ENCODE peak calls at places on chromosomes 4 and X, in seven cellular contexts. One of them, this sample, is unnamed.

GRCh38 chrX:33195698-33196097 is 15.7 kb downstream of the DMD start:
- DNase-seq in small intestine: no peak
- DNase-seq in adrenal gland: no peak
- DNase-seq in right atrium auricular region: no peak
- DNase-seq in transverse colon: no peak
- DNase-seq in OCI-LY7: no peak
- DNase-seq in CD8-positive, alpha-beta memory T cell: no peak
- DNase-seq in this sample: no peak

GRCh38 chr4:2954358-2955185 is 8.6 kb downstream of the NOP14 start:
- DNase-seq in small intestine: no peak
- DNase-seq in adrenal gland: peak; percentile 41
- DNase-seq in right atrium auricular region: no peak
- DNase-seq in transverse colon: no peak
- DNase-seq in OCI-LY7: peak; percentile 53
- DNase-seq in CD8-positive, alpha-beta memory T cell: no peak
- DNase-seq in this sample: peak; percentile 24

GRCh38 chrX:28099166-28099565 is 117.9 kb upstream of the DCAF8L1 start:
- DNase-seq in small intestine: no peak
- DNase-seq in adrenal gland: no peak
- DNase-seq in right atrium auricular region: no peak
- DNase-seq in transverse colon: no peak
- DNase-seq in OCI-LY7: no peak
- DNase-seq in CD8-positive, alpha-beta memory T cell: no peak
- DNase-seq in this sample: no peak

GRCh38 chr4:36064147-36064546 is 180.2 kb downstream of the ARAP2 start:
- DNase-seq in small intestine: peak; percentile 30
- DNase-seq in adrenal gland: no peak
- DNase-seq in right atrium auricular region: no peak
- DNase-seq in transverse colon: no peak
- DNase-seq in OCI-LY7: no peak
- DNase-seq in CD8-positive, alpha-beta memory T cell: no peak
- DNase-seq in this sample: no peak

GRCh38 chr4:152028131-152028530 is 267.3 kb upstream of the GATB start:
- DNase-seq in small intestine: no peak
- DNase-seq in adrenal gland: no peak
- DNase-seq in right atrium auricular region: no peak
- DNase-seq in transverse colon: no peak
- DNase-seq in OCI-LY7: no peak
- DNase-seq in CD8-positive, alpha-beta memory T cell: no peak
- DNase-seq in this sample: no peak

GRCh38 chrX:19760345-19760744 is 127.1 kb downstream of the SH3KBP1 start:
- DNase-seq in small intestine: no peak
- DNase-seq in adrenal gland: no peak
- DNase-seq in right atrium auricular region: no peak
- DNase-seq in transverse colon: no peak
- DNase-seq in OCI-LY7: no peak
- DNase-seq in CD8-positive, alpha-beta memory T cell: no peak
- DNase-seq in this sample: no peak

GRCh38 chr4:105122334-105122733 is 24.3 kb upstream of the TET2 start:
- DNase-seq in small intestine: no peak
- DNase-seq in adrenal gland: no peak
- DNase-seq in right atrium auricular region: no peak
- DNase-seq in transverse colon: no peak
- DNase-seq in OCI-LY7: no peak
- DNase-seq in CD8-positive, alpha-beta memory T cell: no peak
- DNase-seq in this sample: no peak

GRCh38 chr4:64144994-64145393 is 264.3 kb downstream of the TECRL start:
- DNase-seq in small intestine: peak; percentile 25
- DNase-seq in adrenal gland: no peak
- DNase-seq in right atrium auricular region: no peak
- DNase-seq in transverse colon: no peak
- DNase-seq in OCI-LY7: no peak
- DNase-seq in CD8-positive, alpha-beta memory T cell: no peak
- DNase-seq in this sample: no peak

GRCh38 chr4:86640469-86640868 is 46.4 kb downstream of the PTPN13 start:
- DNase-seq in small intestine: no peak
- DNase-seq in adrenal gland: no peak
- DNase-seq in right atrium auricular region: no peak
- DNase-seq in transverse colon: no peak
- DNase-seq in OCI-LY7: no peak
- DNase-seq in CD8-positive, alpha-beta memory T cell: no peak
- DNase-seq in this sample: no peak

GRCh38 chr4:74474345-74475099 is 29.6 kb downstream of the AREG start:
- DNase-seq in small intestine: peak; percentile 74
- DNase-seq in adrenal gland: no peak
- DNase-seq in right atrium auricular region: no peak
- DNase-seq in transverse colon: no peak
- DNase-seq in OCI-LY7: no peak
- DNase-seq in CD8-positive, alpha-beta memory T cell: no peak
- DNase-seq in this sample: peak; percentile 22

GRCh38 chr4:11618666-11619282 is 190.1 kb upstream of the HS3ST1 start:
- DNase-seq in small intestine: peak; percentile 92
- DNase-seq in adrenal gland: no peak
- DNase-seq in right atrium auricular region: no peak
- DNase-seq in transverse colon: no peak
- DNase-seq in OCI-LY7: no peak
- DNase-seq in CD8-positive, alpha-beta memory T cell: no peak
- DNase-seq in this sample: no peak

GRCh38 chr4:173404296-173404865 is 5.5 kb upstream of the SCRG1 start:
- DNase-seq in small intestine: peak; percentile 93
- DNase-seq in adrenal gland: no peak
- DNase-seq in right atrium auricular region: no peak
- DNase-seq in transverse colon: no peak
- DNase-seq in OCI-LY7: no peak
- DNase-seq in CD8-positive, alpha-beta memory T cell: no peak
- DNase-seq in this sample: no peak

GRCh38 chr4:76782837-76783236 is 115.1 kb downstream of the SOWAHB start:
- DNase-seq in small intestine: no peak
- DNase-seq in adrenal gland: no peak
- DNase-seq in right atrium auricular region: no peak
- DNase-seq in transverse colon: no peak
- DNase-seq in OCI-LY7: no peak
- DNase-seq in CD8-positive, alpha-beta memory T cell: no peak
- DNase-seq in this sample: no peak

GRCh38 chr4:102625232-102625930 is 124.2 kb downstream of the NFKB1 start:
- DNase-seq in small intestine: peak; percentile 80
- DNase-seq in adrenal gland: no peak
- DNase-seq in right atrium auricular region: no peak
- DNase-seq in transverse colon: peak; percentile 42
- DNase-seq in OCI-LY7: peak; percentile 61
- DNase-seq in CD8-positive, alpha-beta memory T cell: peak; percentile 44
- DNase-seq in this sample: no peak

GRCh38 chr4:55004831-55005230 is 120.6 kb downstream of the KDR start:
- DNase-seq in small intestine: no peak
- DNase-seq in adrenal gland: no peak
- DNase-seq in right atrium auricular region: no peak
- DNase-seq in transverse colon: no peak
- DNase-seq in OCI-LY7: no peak
- DNase-seq in CD8-positive, alpha-beta memory T cell: no peak
- DNase-seq in this sample: no peak

GRCh38 chr4:151563194-151563593 is 154.2 kb downstream of the FHIP1A start:
- DNase-seq in small intestine: peak; percentile 72
- DNase-seq in adrenal gland: no peak
- DNase-seq in right atrium auricular region: no peak
- DNase-seq in transverse colon: no peak
- DNase-seq in OCI-LY7: no peak
- DNase-seq in CD8-positive, alpha-beta memory T cell: no peak
- DNase-seq in this sample: peak; percentile 65

GRCh38 chr4:78517050-78517652 is 34.4 kb upstream of the ANXA3 start:
- DNase-seq in small intestine: peak; percentile 31
- DNase-seq in adrenal gland: no peak
- DNase-seq in right atrium auricular region: no peak
- DNase-seq in transverse colon: no peak
- DNase-seq in OCI-LY7: peak; percentile 27
- DNase-seq in CD8-positive, alpha-beta memory T cell: no peak
- DNase-seq in this sample: no peak

GRCh38 chr4:23135792-23136645 is 443.3 kb downstream of the GBA3 start:
- DNase-seq in small intestine: peak; percentile 29
- DNase-seq in adrenal gland: no peak
- DNase-seq in right atrium auricular region: no peak
- DNase-seq in transverse colon: no peak
- DNase-seq in OCI-LY7: peak; percentile 63
- DNase-seq in CD8-positive, alpha-beta memory T cell: no peak
- DNase-seq in this sample: peak; percentile 24

GRCh38 chr4:73308286-73308685 is 49.7 kb upstream of the ANKRD17 start:
- DNase-seq in small intestine: peak; percentile 6
- DNase-seq in adrenal gland: no peak
- DNase-seq in right atrium auricular region: no peak
- DNase-seq in transverse colon: no peak
- DNase-seq in OCI-LY7: peak; percentile 34
- DNase-seq in CD8-positive, alpha-beta memory T cell: no peak
- DNase-seq in this sample: no peak

GRCh38 chrX:50327235-50327634 is 122.7 kb downstream of the CCNB3 start:
- DNase-seq in small intestine: no peak
- DNase-seq in adrenal gland: no peak
- DNase-seq in right atrium auricular region: no peak
- DNase-seq in transverse colon: no peak
- DNase-seq in OCI-LY7: no peak
- DNase-seq in CD8-positive, alpha-beta memory T cell: no peak
- DNase-seq in this sample: no peak

GRCh38 chr4:78989697-78990270 is 50.5 kb upstream of the PAQR3 start:
- DNase-seq in small intestine: no peak
- DNase-seq in adrenal gland: no peak
- DNase-seq in right atrium auricular region: no peak
- DNase-seq in transverse colon: no peak
- DNase-seq in OCI-LY7: no peak
- DNase-seq in CD8-positive, alpha-beta memory T cell: no peak
- DNase-seq in this sample: no peak

GRCh38 chr4:149371021-149371420 is 444.6 kb downstream of the IQCM start:
- DNase-seq in small intestine: peak; percentile 36
- DNase-seq in adrenal gland: peak; percentile 59
- DNase-seq in right atrium auricular region: no peak
- DNase-seq in transverse colon: peak; percentile 10
- DNase-seq in OCI-LY7: peak; percentile 45
- DNase-seq in CD8-positive, alpha-beta memory T cell: no peak
- DNase-seq in this sample: peak; percentile 21

GRCh38 chr4:126701756-126702155 is 931.0 kb upstream of the INTU start:
- DNase-seq in small intestine: no peak
- DNase-seq in adrenal gland: no peak
- DNase-seq in right atrium auricular region: no peak
- DNase-seq in transverse colon: no peak
- DNase-seq in OCI-LY7: no peak
- DNase-seq in CD8-positive, alpha-beta memory T cell: no peak
- DNase-seq in this sample: no peak

DNA sequence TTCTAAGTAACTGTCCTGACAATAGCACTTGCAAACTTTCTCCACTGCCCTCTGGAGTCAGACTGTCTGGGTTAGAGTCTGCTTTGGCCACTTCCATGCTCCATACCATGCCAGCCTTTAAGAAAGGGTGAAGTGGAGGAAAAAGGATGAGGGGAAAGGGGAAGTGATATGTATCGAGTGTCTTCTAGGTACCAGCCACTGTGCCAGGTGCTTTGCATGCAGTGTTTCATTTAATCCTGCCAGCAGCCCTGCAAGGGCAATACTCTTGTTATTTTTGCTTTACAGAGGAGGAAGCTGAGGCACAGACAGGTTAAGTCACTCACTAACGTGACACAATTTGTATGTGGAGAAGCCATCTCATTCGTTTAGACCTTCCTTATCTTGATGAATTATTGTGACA is 55.6 kb downstream of the RTL9 start:
- DNase-seq in small intestine: no peak
- DNase-seq in adrenal gland: no peak
- DNase-seq in right atrium auricular region: no peak
- DNase-seq in transverse colon: no peak
- DNase-seq in OCI-LY7: no peak
- DNase-seq in CD8-positive, alpha-beta memory T cell: no peak
- DNase-seq in this sample: no peak
- H3K4me3 ChIP-seq in small intestine: no peak overlapping the region
- H3K4me3 ChIP-seq in adrenal gland: no peak overlapping the region
- H3K4me3 ChIP-seq in right atrium auricular region: no peak overlapping the region
- H3K4me3 ChIP-seq in transverse colon: no peak overlapping the region
- H3K4me3 ChIP-seq in OCI-LY7: no peak overlapping the region
- H3K4me3 ChIP-seq in CD8-positive, alpha-beta memory T cell: no peak overlapping the region
- H3K4me3 ChIP-seq in this sample: no peak overlapping the region

DNA sequence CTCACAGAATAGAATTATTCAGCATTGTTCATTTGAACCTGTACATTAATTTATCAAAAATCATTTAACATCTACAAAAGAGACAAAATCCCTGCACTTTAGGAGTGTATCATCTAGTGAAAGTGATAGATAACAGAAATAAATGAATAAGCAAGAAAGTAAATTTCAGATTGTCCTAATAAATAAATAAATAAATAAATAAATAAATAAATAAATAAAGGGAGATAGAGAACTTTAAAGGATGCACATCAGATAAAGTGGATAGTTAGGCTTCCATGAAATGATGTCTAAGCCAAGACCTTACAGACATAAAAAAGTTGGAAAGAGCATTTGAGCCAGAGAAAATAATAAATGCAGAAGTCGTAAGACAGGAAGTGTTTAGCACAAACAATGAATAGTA is 444.7 kb downstream of the CFAP47 start:
- DNase-seq in small intestine: no peak
- DNase-seq in adrenal gland: no peak
- DNase-seq in right atrium auricular region: no peak
- DNase-seq in transverse colon: no peak
- DNase-seq in OCI-LY7: no peak
- DNase-seq in CD8-positive, alpha-beta memory T cell: no peak
- DNase-seq in this sample: no peak
- H3K27ac ChIP-seq in small intestine: no peak overlapping the region
- H3K27ac ChIP-seq in adrenal gland: no peak overlapping the region
- H3K27ac ChIP-seq in right atrium auricular region: no peak overlapping the region
- H3K27ac ChIP-seq in transverse colon: no peak overlapping the region
- H3K27ac ChIP-seq in OCI-LY7: no peak overlapping the region
- H3K27ac ChIP-seq in CD8-positive, alpha-beta memory T cell: no peak overlapping the region
- H3K27ac ChIP-seq in this sample: no peak overlapping the region

DNA sequence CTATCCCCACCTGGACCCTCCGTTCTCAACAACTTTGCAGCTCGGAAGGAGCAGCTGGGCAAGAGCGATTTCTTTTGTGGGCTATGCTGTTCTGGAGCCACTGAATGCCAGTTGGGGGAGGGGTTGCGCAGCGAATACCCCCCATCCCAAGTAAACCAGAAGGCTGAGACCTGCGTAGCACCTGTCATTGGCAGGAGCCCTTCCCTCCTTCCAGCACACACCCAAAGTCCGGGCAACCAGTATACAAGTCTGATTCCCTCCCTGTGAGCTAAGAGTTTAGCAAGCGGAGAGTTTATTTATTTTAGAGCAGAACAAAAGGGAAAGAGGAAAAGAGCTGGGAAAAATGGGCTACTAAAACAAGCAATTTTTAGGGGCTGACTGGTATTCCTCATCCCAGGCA is 544 bp downstream of the TMEM35A start:
- DNase-seq in small intestine: no peak
- DNase-seq in adrenal gland: no peak
- DNase-seq in right atrium auricular region: no peak
- DNase-seq in transverse colon: no peak
- DNase-seq in OCI-LY7: no peak
- DNase-seq in CD8-positive, alpha-beta memory T cell: no peak
- DNase-seq in this sample: peak; percentile 22
- H3K4me3 ChIP-seq in small intestine: no peak overlapping the region
- H3K4me3 ChIP-seq in adrenal gland: no peak overlapping the region
- H3K4me3 ChIP-seq in right atrium auricular region: no peak overlapping the region
- H3K4me3 ChIP-seq in transverse colon: peak overlapping the region; percentile 33
- H3K4me3 ChIP-seq in OCI-LY7: no peak overlapping the region
- H3K4me3 ChIP-seq in CD8-positive, alpha-beta memory T cell: no peak overlapping the region
- H3K4me3 ChIP-seq in this sample: peak overlapping the region; percentile 34

DNA sequence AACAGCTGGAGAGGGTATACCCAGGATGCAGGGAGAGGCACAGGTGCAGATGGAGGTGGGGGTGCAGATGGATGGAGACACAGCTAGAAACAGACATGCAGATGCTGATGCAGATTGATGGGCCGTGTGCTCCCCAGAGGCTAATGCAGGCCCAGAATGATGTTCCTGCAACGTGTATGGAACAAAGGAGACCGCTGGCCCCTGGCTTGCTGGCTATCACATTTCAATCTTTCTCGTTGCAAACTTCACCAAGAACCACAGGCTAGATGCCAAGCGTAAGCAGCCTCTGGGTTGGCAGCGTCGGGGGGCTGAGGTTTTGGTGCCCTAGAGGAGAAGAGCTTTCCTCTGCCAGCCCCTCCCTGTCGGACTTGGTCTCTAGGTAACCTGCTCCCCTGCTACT is 68.9 kb upstream of the PSAPL1 start:
- DNase-seq in small intestine: no peak
- DNase-seq in adrenal gland: no peak
- DNase-seq in right atrium auricular region: no peak
- DNase-seq in transverse colon: no peak
- DNase-seq in OCI-LY7: no peak
- DNase-seq in CD8-positive, alpha-beta memory T cell: no peak
- DNase-seq in this sample: no peak
- H3K27ac ChIP-seq in small intestine: no peak overlapping the region
- H3K27ac ChIP-seq in adrenal gland: no peak overlapping the region
- H3K27ac ChIP-seq in right atrium auricular region: no peak overlapping the region
- H3K27ac ChIP-seq in transverse colon: no peak overlapping the region
- H3K27ac ChIP-seq in OCI-LY7: no peak overlapping the region
- H3K27ac ChIP-seq in CD8-positive, alpha-beta memory T cell: no peak overlapping the region
- H3K27ac ChIP-seq in this sample: no peak overlapping the region